ENCODE peak calls at places on chromosomes 2 and 18, in nine cellular contexts. B, J, Z, F, P, W, Y, D and U are unnamed samples.

GRCh38 chr2:37020212-37020886 is 54.0 kb upstream of the STRN start:
- DNase-seq in B (no peak), Z (no peak), W (peak), F (peak), D (no peak), Y (no peak), P (no peak), J (no peak), U (no peak)

GRCh38 chr18:73975266-73975665 is 172.4 kb downstream of the FBXO15 start:
- DNase-seq in B (no peak), Y (no peak), Z (no peak), J (no peak), P (no peak), D (no peak), W (no peak), F (no peak), U (no peak)

GRCh38 chr18:2411381-2411977 is 159.8 kb downstream of the METTL4 start:
- DNase-seq in Y (no peak), F (no peak), P (no peak), J (no peak), W (no peak), D (no peak), Z (peak), B (no peak), U (no peak)

GRCh38 chr18:60090170-60090569 is 190.4 kb downstream of the PMAIP1 start:
- DNase-seq in P (no peak), D (no peak), B (no peak), F (peak), J (no peak), Y (peak), Z (no peak), W (no peak), U (no peak)

GRCh38 chr2:31000970-31001369 is 137.3 kb downstream of the GALNT14 start:
- DNase-seq in D (no peak), F (no peak), Y (no peak), P (no peak), B (no peak), W (no peak), J (no peak), Z (no peak), U (no peak)

GRCh38 chr2:98419977-98420725 is 24.5 kb upstream of the INPP4A start:
- DNase-seq in F (no peak), Z (no peak), Y (no peak), D (no peak), J (no peak), B (no peak), P (no peak), W (no peak), U (no peak)

GRCh38 chr2:206988884-206989283 is 49.6 kb downstream of the CPO start:
- DNase-seq in D (no peak), B (no peak), F (no peak), Z (no peak), P (no peak), W (no peak), J (no peak), Y (no peak), U (no peak)

GRCh38 chr2:128442891-128443302 is 124.2 kb upstream of the HS6ST1 start:
- DNase-seq in Y (peak), J (no peak), Z (no peak), P (peak), W (peak), F (peak), D (no peak), B (peak), U (peak)

GRCh38 chr2:26472821-26473655 is 4.9 kb downstream of the OTOF start:
- DNase-seq in F (no peak), J (no peak), Z (no peak), Y (no peak), B (no peak), W (no peak), D (no peak), P (no peak), U (no peak)

GRCh38 chr2:68878753-68879152 is 7.6 kb upstream of the BMP10 start:
- DNase-seq in P (no peak), Z (no peak), J (no peak), B (no peak), F (no peak), D (no peak), Y (no peak), W (no peak), U (no peak)

GRCh38 chr2:152335851-152336102 is 803 bp downstream of the FMNL2 start:
- DNase-seq in F (no peak), Z (no peak), J (no peak), D (no peak), Y (no peak), P (no peak), W (peak), B (no peak), U (no peak)

GRCh38 chr2:208407667-208408066 is 1.1 kb downstream of the PTH2R start:
- DNase-seq in Z (no peak), B (peak), Y (peak), D (peak), P (peak), F (no peak), J (peak), W (no peak), U (no peak)

GRCh38 chr2:186683341-186683740 is 10.5 kb upstream of the FAM171B start:
- DNase-seq in B (no peak), Y (no peak), J (no peak), D (no peak), F (no peak), W (no peak), P (no peak), Z (no peak), U (no peak)

GRCh38 chr2:163878718-163879117 is 142.9 kb upstream of the FIGN start:
- DNase-seq in J (no peak), Z (no peak), Y (peak), P (peak), F (peak), D (peak), W (no peak), B (peak), U (no peak)

GRCh38 chr2:177245010-177245422 is 19.5 kb downstream of the NFE2L2 start:
- DNase-seq in P (no peak), B (no peak), Y (peak), J (no peak), D (peak), W (no peak), F (no peak), Z (no peak), U (no peak)

GRCh38 chr18:59388817-59389216 is 29.8 kb upstream of the LMAN1 start:
- DNase-seq in Z (no peak), F (no peak), P (no peak), D (no peak), B (no peak), Y (no peak), J (no peak), W (no peak), U (no peak)

GRCh38 chr2:32553829-32554432 is 73.9 kb upstream of the TTC27 start:
- DNase-seq in B (no peak), F (no peak), W (no peak), Y (peak), Z (no peak), P (no peak), J (no peak), D (peak), U (no peak)

GRCh38 chr2:200439981-200440380 is 69.9 kb downstream of the KCTD18 start:
- DNase-seq in D (no peak), Z (no peak), J (no peak), P (no peak), W (no peak), B (no peak), Y (no peak), F (no peak), U (no peak)

GRCh38 chr2:156541706-156542105 is 105.5 kb downstream of the GPD2 start:
- DNase-seq in P (no peak), Z (no peak), J (no peak), F (no peak), D (no peak), W (no peak), B (no peak), Y (no peak), U (no peak)

GRCh38 chr2:70248810-70249438 is 496 bp upstream of the TIA1 start:
- DNase-seq in Y (peak), J (peak), W (no peak), Z (peak), D (peak), F (peak), P (peak), B (peak), U (peak)

DNA sequence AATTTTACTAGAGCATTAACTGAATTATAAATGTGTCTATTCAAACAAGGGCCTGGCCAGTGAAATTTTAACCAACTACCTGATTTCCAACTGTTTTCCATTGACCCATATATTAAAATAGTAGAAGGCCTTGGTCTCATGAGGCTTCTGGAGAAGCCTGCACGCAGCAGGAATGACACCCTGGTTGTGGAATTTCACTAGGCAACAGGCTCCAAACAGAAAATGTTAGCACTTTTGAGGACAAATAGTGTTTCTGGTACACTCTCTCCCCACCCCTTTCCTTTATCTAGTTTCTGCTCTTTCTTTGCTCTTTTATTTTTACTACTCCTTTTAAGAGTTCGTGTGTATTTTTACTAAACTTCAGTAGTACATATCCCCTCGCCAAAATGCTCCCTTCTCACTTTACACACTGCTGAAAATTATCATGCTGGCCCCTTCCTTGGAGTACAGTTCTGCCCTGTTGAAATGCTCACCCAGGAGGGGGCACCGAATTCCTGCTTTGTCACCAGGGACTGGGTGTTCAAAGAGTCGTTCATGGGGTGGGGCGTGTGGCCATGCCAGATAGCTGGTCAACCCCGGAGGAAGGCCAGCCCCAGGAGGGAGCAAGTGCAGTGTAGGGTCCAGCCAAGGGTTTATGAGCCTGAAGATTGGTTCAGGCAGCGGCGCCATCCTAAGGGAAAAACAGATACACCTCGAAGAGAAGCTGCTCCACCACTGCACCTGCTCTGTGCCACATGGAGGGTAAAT is 22.1 kb upstream of the COL6A3 start:
- DNase-seq in D (no peak), B (no peak), Y (no peak), J (no peak), Z (no peak), F (peak), W (no peak), P (no peak), U (no peak)
- TF ChIP-seq CTCF in D (no peak), B (no peak), Y (no peak), J (no peak), Z (peak), F (no peak), W (no peak), P (no peak), U (no peak)

GRCh38 chr18:47595816-47596501 is 334.5 kb downstream of the SMAD2 start:
- DNase-seq in B (peak), J (no peak), Y (peak), W (no peak), P (peak), F (no peak), D (peak), Z (no peak), U (no peak)
- TF ChIP-seq CTCF in B (peak), J (peak), Y (peak), W (peak), P (peak), F (no peak), D (peak), Z (peak), U (no peak)

GRCh38 chr2:221969087-221969829 is 329.5 kb downstream of the PAX3 start:
- DNase-seq in W (no peak), J (peak), Y (peak), B (peak), Z (no peak), P (peak), F (peak), D (no peak), U (no peak)
- TF ChIP-seq CTCF in W (peak), J (peak), Y (peak), B (peak), Z (peak), P (peak), F (peak), D (peak), U (no peak)

DNA sequence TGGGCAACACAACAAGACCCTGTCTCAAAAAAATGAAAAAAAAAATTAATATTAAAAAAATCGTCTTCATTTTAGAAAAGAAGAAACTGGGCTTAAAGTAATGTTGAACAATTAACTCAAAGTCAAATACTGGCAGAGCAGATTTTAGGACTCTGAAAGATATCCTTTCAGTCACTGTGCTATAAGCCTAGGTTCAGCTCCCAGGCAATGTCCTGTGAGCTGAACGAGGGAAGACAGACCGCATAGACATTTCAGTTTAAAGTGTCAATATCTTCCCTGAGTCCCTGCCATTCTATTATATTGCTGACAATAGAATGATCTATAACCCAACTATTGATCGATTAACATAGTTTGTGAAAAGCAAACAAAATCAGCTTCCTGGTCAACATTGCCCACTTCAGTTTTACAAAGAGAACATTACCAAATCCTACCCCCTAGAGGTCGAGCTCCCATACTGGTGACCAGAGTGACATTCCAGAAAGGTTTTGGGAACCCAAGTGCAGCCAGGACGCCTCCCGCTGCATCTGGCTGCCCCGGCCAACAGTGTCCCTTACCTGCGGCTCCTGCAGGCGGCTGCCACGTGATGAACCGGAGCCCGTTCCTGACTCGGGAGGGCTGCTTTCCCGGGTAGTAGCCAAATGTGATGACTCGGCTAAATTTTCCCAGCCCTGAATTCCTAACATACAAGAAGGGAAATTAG is 639 bp downstream of the MRO start:
- DNase-seq in P (peak), B (peak), D (peak), F (peak), J (peak), W (peak), Z (no peak), Y (peak), U (no peak)
- TF ChIP-seq CTCF in P (no peak), B (no peak), D (no peak), F (peak), J (no peak), W (no peak), Z (peak), Y (peak), U (no peak)

GRCh38 chr18:79875531-79875919 is 75.9 kb downstream of the SLC66A2 start:
- DNase-seq in F (no peak), P (no peak), W (no peak), D (no peak), B (no peak), Y (no peak), Z (no peak), J (no peak), U (no peak)

GRCh38 chr18:79878741-79879358 is 72.6 kb downstream of the SLC66A2 start:
- DNase-seq in P (no peak), Y (no peak), D (no peak), J (no peak), W (no peak), Z (no peak), B (no peak), F (no peak), U (no peak)

GRCh38 chr18:79875931-79876461 is 75.5 kb downstream of the SLC66A2 start:
- DNase-seq in Z (no peak), P (no peak), F (peak), D (no peak), B (no peak), Y (no peak), W (no peak), J (no peak), U (no peak)

GRCh38 chr18:79876497-79876896 is 75.0 kb downstream of the SLC66A2 start:
- DNase-seq in J (no peak), Y (no peak), Z (peak), P (no peak), F (peak), D (no peak), W (no peak), B (no peak), U (no peak)

GRCh38 chr18:79877163-79878091 is 74.0 kb downstream of the SLC66A2 start:
- DNase-seq in J (no peak), W (no peak), Y (no peak), Z (no peak), D (no peak), F (no peak), B (no peak), P (no peak), U (no peak)
- TF ChIP-seq CTCF in J (no peak), W (no peak), Y (no peak), Z (no peak), D (no peak), F (no peak), B (no peak), P (no peak), U (no peak)

GRCh38 chr2:134226561-134226960 is 27.3 kb upstream of the MGAT5 start:
- DNase-seq in J (no peak), W (no peak), Y (no peak), D (no peak), Z (no peak), F (no peak), P (no peak), B (no peak), U (no peak)

GRCh38 chr2:134229540-134229939 is 24.3 kb upstream of the MGAT5 start:
- DNase-seq in W (no peak), D (no peak), J (no peak), B (no peak), F (no peak), Y (no peak), Z (no peak), P (no peak), U (no peak)

GRCh38 chr2:134227666-134228065 is 26.2 kb upstream of the MGAT5 start:
- DNase-seq in F (no peak), D (no peak), Y (no peak), W (no peak), P (no peak), J (no peak), B (no peak), Z (no peak), U (no peak)

GRCh38 chr2:134230885-134231284 is 23.0 kb upstream of the MGAT5 start:
- DNase-seq in W (no peak), Z (no peak), B (no peak), F (no peak), Y (no peak), D (no peak), P (no peak), J (no peak), U (no peak)

DNA sequence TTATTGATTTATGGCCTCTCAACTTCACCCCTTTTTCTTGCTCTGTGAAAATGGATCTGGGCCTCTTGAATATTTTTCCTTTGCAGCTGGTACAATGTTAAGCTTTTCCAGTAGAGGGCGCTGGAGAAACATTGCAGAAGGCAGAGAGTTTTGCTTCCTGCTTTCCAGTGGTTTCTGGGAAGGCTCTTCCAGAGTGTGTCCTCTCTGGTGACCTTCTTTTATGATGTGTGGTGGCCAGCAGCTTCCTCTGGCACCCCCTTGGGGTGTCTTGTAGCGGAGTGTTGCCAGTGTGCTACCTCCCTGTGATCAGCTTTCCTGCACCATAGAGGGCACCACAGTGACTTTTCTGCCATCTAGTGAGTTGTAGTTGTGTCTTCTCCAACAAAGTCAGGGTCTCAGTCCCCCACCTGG is 25.4 kb upstream of the MGAT5 start:
- DNase-seq in D (peak), J (no peak), F (no peak), W (no peak), Y (peak), Z (no peak), P (no peak), B (peak), U (no peak)
- TF ChIP-seq CTCF in D (peak), J (peak), F (no peak), W (peak), Y (peak), Z (no peak), P (peak), B (peak), U (no peak)

DNA sequence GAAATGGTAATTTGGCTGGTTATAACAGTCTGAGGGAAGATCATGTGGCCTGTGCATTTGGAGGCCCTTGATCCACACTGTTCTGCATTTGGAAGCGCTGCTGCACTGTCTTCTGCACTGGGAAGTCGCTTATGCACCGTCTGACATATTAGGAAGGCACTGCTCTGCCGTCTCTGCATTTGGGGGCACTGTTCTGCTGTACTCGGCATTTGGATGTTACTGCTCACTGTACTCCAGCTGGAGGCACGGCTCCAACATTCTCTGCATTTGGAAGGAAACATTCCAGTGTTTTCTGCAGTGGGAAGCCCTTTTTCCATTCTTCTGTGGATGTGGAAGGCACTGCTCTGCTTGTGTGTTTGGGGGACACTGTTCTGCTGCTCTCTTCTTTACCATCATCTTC is 9.6 kb upstream of the PROM2 start:
- DNase-seq in P (no peak), D (no peak), B (no peak), J (peak), Z (no peak), W (no peak), Y (no peak), F (no peak), U (no peak)
- TF ChIP-seq CTCF in P (no peak), D (no peak), B (no peak), J (peak), Z (no peak), W (no peak), Y (no peak), F (no peak), U (no peak)

GRCh38 chr18:9103488-9103887 is 989 bp downstream of the NDUFV2 start:
- DNase-seq in W (no peak), D (no peak), B (no peak), Z (no peak), P (no peak), Y (no peak), J (no peak), F (no peak), U (no peak)
- TF ChIP-seq CTCF in W (peak), D (peak), B (no peak), Z (no peak), P (no peak), Y (no peak), J (peak), F (no peak), U (peak)

GRCh38 chr18:31687529-31687928 is 3.1 kb upstream of the B4GALT6 start:
- DNase-seq in B (no peak), J (no peak), Z (no peak), Y (no peak), P (no peak), F (no peak), W (no peak), D (no peak), U (no peak)
- TF ChIP-seq CTCF in B (peak), J (no peak), Z (no peak), Y (no peak), P (no peak), F (no peak), W (no peak), D (no peak), U (no peak)

GRCh38 chr2:241224851-241225438 is 36.5 kb downstream of the ANO7 start:
- DNase-seq in Z (no peak), P (no peak), W (no peak), B (no peak), J (no peak), Y (no peak), F (no peak), D (no peak), U (no peak)

GRCh38 chr2:241225983-241226382 is 37.5 kb downstream of the ANO7 start:
- DNase-seq in F (no peak), B (no peak), W (no peak), Z (no peak), Y (no peak), D (no peak), J (no peak), P (no peak), U (no peak)

GRCh38 chr2:241223211-241224067 is 35.0 kb downstream of the ANO7 start:
- DNase-seq in Y (no peak), P (no peak), Z (no peak), J (no peak), D (no peak), F (no peak), B (no peak), W (peak), U (no peak)

GRCh38 chr2:241225545-241225944 is 37.1 kb downstream of the ANO7 start:
- DNase-seq in P (no peak), W (no peak), D (no peak), B (no peak), J (no peak), F (no peak), Y (no peak), Z (no peak), U (no peak)

GRCh38 chr2:241224068-241224850 is 35.8 kb downstream of the ANO7 start:
- DNase-seq in D (no peak), J (peak), Z (no peak), Y (peak), F (peak), P (no peak), B (no peak), W (peak), U (no peak)
- TF ChIP-seq CTCF in D (no peak), J (no peak), Z (no peak), Y (peak), F (no peak), P (no peak), B (no peak), W (no peak), U (no peak)